ENCODE peak calls at places on chromosomes 13 and 19, in eight cellular contexts. One of them, this sample, is unnamed.

GRCh38 chr19:1169921-1170885 is 3.9 kb downstream of the SBNO2 start:
- DNase-seq in heart left ventricle: no peak
- DNase-seq in fibroblast of pulmonary artery: peak
- DNase-seq in Peyer's patch: peak
- DNase-seq in fibroblast of mammary gland: peak
- DNase-seq in caudate nucleus: no peak
- DNase-seq in activated CD4-positive, CD25-positive, alpha-beta regulatory T cell: no peak
- DNase-seq in WTC11: peak
- DNase-seq in this sample: no peak

GRCh38 chr19:1259206-1259872 is 9.8 kb upstream of the CIRBP start:
- DNase-seq in activated CD4-positive, CD25-positive, alpha-beta regulatory T cell: no peak
- DNase-seq in heart left ventricle: peak
- DNase-seq in fibroblast of mammary gland: peak
- DNase-seq in fibroblast of pulmonary artery: peak
- DNase-seq in caudate nucleus: no peak
- DNase-seq in Peyer's patch: peak
- DNase-seq in WTC11: peak
- DNase-seq in this sample: peak

GRCh38 chr13:43786766-43787517 is at the start of gene ENOX1:
- DNase-seq in Peyer's patch: no peak
- DNase-seq in caudate nucleus: peak
- DNase-seq in fibroblast of mammary gland: peak
- DNase-seq in WTC11: peak
- DNase-seq in activated CD4-positive, CD25-positive, alpha-beta regulatory T cell: no peak
- DNase-seq in fibroblast of pulmonary artery: peak
- DNase-seq in heart left ventricle: peak
- DNase-seq in this sample: peak

GRCh38 chr13:105914637-105915036 is 620.8 kb downstream of the EFNB2 start:
- DNase-seq in WTC11: no peak
- DNase-seq in caudate nucleus: no peak
- DNase-seq in fibroblast of pulmonary artery: peak
- DNase-seq in fibroblast of mammary gland: peak
- DNase-seq in heart left ventricle: no peak
- DNase-seq in activated CD4-positive, CD25-positive, alpha-beta regulatory T cell: no peak
- DNase-seq in Peyer's patch: no peak
- DNase-seq in this sample: no peak

GRCh38 chr19:29809795-29810503 is 1.8 kb upstream of the CCNE1 start:
- DNase-seq in heart left ventricle: no peak
- DNase-seq in Peyer's patch: no peak
- DNase-seq in activated CD4-positive, CD25-positive, alpha-beta regulatory T cell: no peak
- DNase-seq in caudate nucleus: no peak
- DNase-seq in WTC11: no peak
- DNase-seq in fibroblast of pulmonary artery: no peak
- DNase-seq in fibroblast of mammary gland: no peak
- DNase-seq in this sample: no peak

GRCh38 chr19:41705393-41706174 is 2.8 kb upstream of the CEACAM5 start:
- DNase-seq in activated CD4-positive, CD25-positive, alpha-beta regulatory T cell: no peak
- DNase-seq in Peyer's patch: no peak
- DNase-seq in heart left ventricle: peak
- DNase-seq in caudate nucleus: no peak
- DNase-seq in fibroblast of mammary gland: peak
- DNase-seq in WTC11: peak
- DNase-seq in fibroblast of pulmonary artery: peak
- DNase-seq in this sample: no peak

GRCh38 chr13:109628251-109628699 is 158.1 kb downstream of the IRS2 start:
- DNase-seq in heart left ventricle: no peak
- DNase-seq in Peyer's patch: no peak
- DNase-seq in WTC11: no peak
- DNase-seq in activated CD4-positive, CD25-positive, alpha-beta regulatory T cell: no peak
- DNase-seq in fibroblast of mammary gland: peak
- DNase-seq in caudate nucleus: no peak
- DNase-seq in fibroblast of pulmonary artery: peak
- DNase-seq in this sample: no peak

GRCh38 chr13:59962343-59962742 is 201.4 kb downstream of the DIAPH3 start:
- DNase-seq in caudate nucleus: no peak
- DNase-seq in activated CD4-positive, CD25-positive, alpha-beta regulatory T cell: no peak
- DNase-seq in heart left ventricle: no peak
- DNase-seq in fibroblast of mammary gland: no peak
- DNase-seq in Peyer's patch: no peak
- DNase-seq in WTC11: no peak
- DNase-seq in fibroblast of pulmonary artery: no peak
- DNase-seq in this sample: no peak

This sample was measured in GM12892.